ENCODE peak calls at places on chromosomes 4 and X, in eight cellular contexts. N is AG10803; V is OCI-LY7; I is left colon; S is neural crest cell; E is astrocyte of the hippocampus; T is GM12891; M is CD8-positive, alpha-beta memory T cell. Q is an unnamed sample.

GRCh38 chrX:3743821-3744439 is 30.5 kb upstream of the PRKX start:
- DNase-seq in N (no peak), V (no peak), I (peak), S (no peak), E (no peak), T (no peak), M (peak), Q (no peak)

GRCh38 chrX:136725446-136726104 is 55.2 kb downstream of the ARHGEF6 start:
- DNase-seq in N (peak), V (no peak), I (no peak), S (no peak), E (peak), T (no peak), M (no peak), Q (no peak)

GRCh38 chrX:25275159-25275558 is 259.4 kb upstream of the ARX start:
- DNase-seq in N (no peak), V (no peak), I (no peak), S (no peak), E (peak), T (no peak), M (no peak), Q (no peak)

GRCh38 chrX:103607385-103608304 is at the start of gene TCEAL3:
- DNase-seq in N (peak), V (no peak), I (peak), S (no peak), E (peak), T (no peak), M (peak), Q (no peak)

GRCh38 chr4:123819362-123820035 is 422.9 kb downstream of the SPRY1 start:
- DNase-seq in N (no peak), V (no peak), I (no peak), S (no peak), E (no peak), T (no peak), M (no peak), Q (no peak)

GRCh38 chrX:1109580-1110119 is 102.8 kb downstream of the CRLF2 start:
- DNase-seq in N (no peak), V (no peak), I (no peak), S (no peak), E (no peak), T (no peak), M (no peak), Q (no peak)

GRCh38 chr4:93834371-93835066 is 6.0 kb downstream of the ATOH1 start:
- DNase-seq in N (no peak), V (no peak), I (no peak), S (peak), E (peak), T (no peak), M (no peak), Q (no peak)

GRCh38 chr4:113849771-113850170 is 88.2 kb upstream of the CAMK2D start:
- DNase-seq in N (peak), V (no peak), I (no peak), S (no peak), E (peak), T (no peak), M (no peak), Q (no peak)

GRCh38 chr4:182486895-182487294 is 243.7 kb downstream of the TENM3 start:
- DNase-seq in N (no peak), V (no peak), I (no peak), S (no peak), E (no peak), T (no peak), M (no peak), Q (no peak)

GRCh38 chr4:127870688-127871087 is 10.0 kb upstream of the PLK4 start:
- DNase-seq in N (peak), V (no peak), I (no peak), S (no peak), E (peak), T (no peak), M (no peak), Q (no peak)

GRCh38 chrX:21943460-21944135 is 3.1 kb downstream of the SMS start:
- DNase-seq in N (peak), V (no peak), I (no peak), S (no peak), E (peak), T (no peak), M (no peak), Q (no peak)

GRCh38 chrX:110315541-110315940 is 2.3 kb downstream of the AMMECR1 start:
- DNase-seq in N (no peak), V (no peak), I (no peak), S (no peak), E (peak), T (no peak), M (no peak), Q (no peak)

GRCh38 chr4:187550256-187550950 is 445.2 kb upstream of the ZFP42 start:
- DNase-seq in N (peak), V (no peak), I (no peak), S (no peak), E (peak), T (no peak), M (no peak), Q (no peak)

GRCh38 chr4:123832173-123833026 is 435.8 kb downstream of the SPRY1 start:
- DNase-seq in N (peak), V (no peak), I (no peak), S (no peak), E (peak), T (no peak), M (no peak), Q (no peak)

GRCh38 chr4:187992971-187993370 is 2.6 kb upstream of the ZFP42 start:
- DNase-seq in N (no peak), V (no peak), I (no peak), S (no peak), E (no peak), T (no peak), M (no peak), Q (no peak)

GRCh38 chrX:43581888-43582539 is 74.1 kb upstream of the MAOA start:
- DNase-seq in N (no peak), V (no peak), I (no peak), S (no peak), E (no peak), T (no peak), M (no peak), Q (no peak)

GRCh38 chrX:14865201-14865600 is 7.7 kb downstream of the FANCB start:
- DNase-seq in N (peak), V (no peak), I (no peak), S (no peak), E (peak), T (no peak), M (no peak), Q (no peak)

GRCh38 chrX:87098477-87098876 is 419.1 kb upstream of the KLHL4 start:
- DNase-seq in N (no peak), V (no peak), I (no peak), S (no peak), E (no peak), T (no peak), M (no peak), Q (no peak)

GRCh38 chr4:86939123-86939522 is 4.3 kb downstream of the AFF1 start:
- DNase-seq in N (no peak), V (peak), I (no peak), S (no peak), E (no peak), T (no peak), M (no peak), Q (no peak)

GRCh38 chrX:12971282-12972003 is 3.5 kb upstream of the TMSB4X start:
- DNase-seq in N (no peak), V (no peak), I (peak), S (no peak), E (no peak), T (no peak), M (no peak), Q (no peak)

GRCh38 chr4:7694256-7694775 is 245.3 kb downstream of the AFAP1 start:
- DNase-seq in N (no peak), V (no peak), I (no peak), S (no peak), E (no peak), T (no peak), M (no peak), Q (no peak)

GRCh38 chr4:71732706-71733105 is 51.2 kb downstream of the GC start:
- DNase-seq in N (peak), V (peak), I (no peak), S (no peak), E (peak), T (no peak), M (no peak), Q (peak)

GRCh38 chrX:23904096-23904495 is 3.6 kb downstream of the APOO start:
- DNase-seq in N (peak), V (no peak), I (no peak), S (no peak), E (peak), T (no peak), M (no peak), Q (no peak)

GRCh38 chr4:25211721-25212120 is 22.1 kb upstream of the PI4K2B start:
- DNase-seq in N (no peak), V (no peak), I (no peak), S (no peak), E (no peak), T (no peak), M (no peak), Q (no peak)

GRCh38 chr4:102007959-102008425 is 217.5 kb downstream of the BANK1 start:
- DNase-seq in N (no peak), V (no peak), I (no peak), S (no peak), E (no peak), T (peak), M (no peak), Q (no peak)

GRCh38 chr4:18689308-18689915 is 667.9 kb upstream of the LCORL start:
- DNase-seq in N (peak), V (peak), I (peak), S (peak), E (peak), T (peak), M (no peak), Q (peak)

Q was measured in RPMI8226.